ENCODE peak calls at places on chromosomes 2 and 18, in seven cellular contexts. M is OCI-LY7; Y is ureter; C is fibroblast of mammary gland; U is activated T-helper 9 cell treated with anti-CD3 and anti-CD28 coated beads, Interleukin-2, amount 50 U/mL, for 16 hours; H is CD4-positive, alpha-beta T cell; I is adrenal gland. F is an unnamed sample.
A peak's percentile ranks its signal among the peaks of the same experiment; 100 is the strongest.

GRCh38 chr2:239826786-239827510 is 198.2 kb downstream of the NDUFA10 start:
- DNase-seq in H (no peak), I (peak; percentile 39), M (no peak), U (no peak), Y (peak; percentile 36), C (no peak), F (no peak)

GRCh38 chr2:182081602-182082260 is 96.1 kb downstream of the PPP1R1C start:
- DNase-seq in M (no peak), U (no peak), H (no peak), Y (no peak), C (no peak), I (no peak), F (no peak)

GRCh38 chr18:46555724-46556123 is 101.3 kb downstream of the LOXHD1 start:
- DNase-seq in I (no peak), Y (no peak), H (no peak), C (peak; percentile 12), U (no peak), M (peak; percentile 6), F (no peak)

GRCh38 chr2:170255971-170256370 is 78.0 kb downstream of the MYO3B start:
- DNase-seq in M (no peak), H (no peak), U (no peak), C (peak; percentile 35), I (no peak), Y (no peak), F (no peak)

GRCh38 chr2:131010566-131010965 is 82.7 kb downstream of the FAM168B start:
- DNase-seq in U (no peak), I (no peak), M (no peak), H (no peak), C (no peak), Y (no peak), F (no peak)

GRCh38 chr2:46171441-46171953 is 125.7 kb upstream of the EPAS1 start:
- DNase-seq in U (no peak), Y (no peak), M (no peak), I (no peak), H (no peak), C (peak; percentile 95), F (no peak)

GRCh38 chr2:43077876-43078275 is 148.5 kb downstream of the ZFP36L2 start:
- DNase-seq in C (no peak), I (no peak), Y (no peak), M (no peak), H (no peak), U (no peak), F (no peak)

GRCh38 chr2:37274354-37274965 is 43.0 kb downstream of the NDUFAF7 start:
- DNase-seq in C (no peak), M (no peak), I (no peak), H (no peak), U (no peak), Y (no peak), F (no peak)

GRCh38 chr2:53827398-53828175 is 32.2 kb downstream of the GPR75 start:
- DNase-seq in M (no peak), I (no peak), U (no peak), C (no peak), Y (no peak), H (no peak), F (no peak)

GRCh38 chr18:22343613-22344012 is 74.1 kb downstream of the CTAGE1 start:
- DNase-seq in C (no peak), I (no peak), U (no peak), H (no peak), Y (no peak), M (no peak), F (no peak)

GRCh38 chr2:589551-589950 is 87.7 kb downstream of the TMEM18 start:
- DNase-seq in H (no peak), I (no peak), U (no peak), C (no peak), Y (no peak), M (no peak), F (no peak)

GRCh38 chr2:201420442-201421113 is 30.7 kb downstream of the TRAK2 start:
- DNase-seq in H (no peak), M (no peak), I (no peak), C (peak; percentile 89), Y (no peak), U (no peak), F (no peak)

GRCh38 chr2:128437181-128437520 is 118.5 kb upstream of the HS6ST1 start:
- DNase-seq in Y (peak; percentile 32), U (no peak), C (no peak), I (peak; percentile 24), M (no peak), H (no peak), F (no peak)

GRCh38 chr2:145741161-145741560 is 1221.2 kb upstream of the ZEB2 start:
- DNase-seq in C (no peak), M (no peak), H (no peak), I (no peak), Y (no peak), U (no peak), F (no peak)

GRCh38 chr2:167816897-167817296 is 430.5 kb downstream of the STK39 start:
- DNase-seq in C (no peak), I (no peak), H (no peak), Y (no peak), M (no peak), U (no peak), F (no peak)

F was measured in activated gamma-delta T cell treated with Interleukin-2 at 50 U/mL for 16 hours.